ENCODE peak calls at places on chromosomes 11 and 22, in ten cellular contexts. One of them, this sample, is unnamed.

GRCh38 chr11:11567862-11568650 is 53.7 kb downstream of the GALNT18 start:
- DNase-seq in adrenal gland: no peak
- DNase-seq in HCT116: peak; percentile 22
- DNase-seq in epithelial cell of esophagus: peak; percentile 71
- DNase-seq in IMR-90: peak; percentile 30
- DNase-seq in cardiac fibroblast: peak; percentile 4
- DNase-seq in astrocyte of the cerebellum: peak; percentile 19
- DNase-seq in fibroblast of the aortic adventitia: peak; percentile 24
- DNase-seq in CD4-positive, alpha-beta memory T cell: no peak
- DNase-seq in hepatocyte: no peak
- DNase-seq in this sample: peak; percentile 94

GRCh38 chr11:117498791-117499190 is 171.1 kb downstream of the CEP164 start:
- DNase-seq in adrenal gland: no peak
- DNase-seq in HCT116: no peak
- DNase-seq in epithelial cell of esophagus: no peak
- DNase-seq in IMR-90: no peak
- DNase-seq in cardiac fibroblast: no peak
- DNase-seq in astrocyte of the cerebellum: no peak
- DNase-seq in fibroblast of the aortic adventitia: no peak
- DNase-seq in CD4-positive, alpha-beta memory T cell: no peak
- DNase-seq in hepatocyte: no peak
- DNase-seq in this sample: no peak

GRCh38 chr11:6931146-6931713 is 5.0 kb downstream of the ZNF215 start:
- DNase-seq in adrenal gland: no peak
- DNase-seq in HCT116: no peak
- DNase-seq in epithelial cell of esophagus: no peak
- DNase-seq in IMR-90: peak; percentile 2
- DNase-seq in cardiac fibroblast: peak; percentile 67
- DNase-seq in astrocyte of the cerebellum: no peak
- DNase-seq in fibroblast of the aortic adventitia: peak; percentile 36
- DNase-seq in CD4-positive, alpha-beta memory T cell: no peak
- DNase-seq in hepatocyte: no peak
- DNase-seq in this sample: no peak

GRCh38 chr11:95149659-95150294 is 60.1 kb downstream of the ENDOD1 start:
- DNase-seq in adrenal gland: no peak
- DNase-seq in HCT116: peak; percentile 90
- DNase-seq in epithelial cell of esophagus: peak; percentile 32
- DNase-seq in IMR-90: no peak
- DNase-seq in cardiac fibroblast: peak; percentile 73
- DNase-seq in astrocyte of the cerebellum: no peak
- DNase-seq in fibroblast of the aortic adventitia: no peak
- DNase-seq in CD4-positive, alpha-beta memory T cell: no peak
- DNase-seq in hepatocyte: peak; percentile 58
- DNase-seq in this sample: no peak

GRCh38 chr11:119671048-119671447 is 58.0 kb downstream of the NECTIN1 start:
- DNase-seq in adrenal gland: peak; percentile 89
- DNase-seq in HCT116: no peak
- DNase-seq in epithelial cell of esophagus: no peak
- DNase-seq in IMR-90: peak; percentile 88
- DNase-seq in cardiac fibroblast: peak; percentile 94
- DNase-seq in astrocyte of the cerebellum: peak; percentile 72
- DNase-seq in fibroblast of the aortic adventitia: peak; percentile 84
- DNase-seq in CD4-positive, alpha-beta memory T cell: no peak
- DNase-seq in hepatocyte: peak; percentile 69
- DNase-seq in this sample: no peak

GRCh38 chr11:40188848-40189247 is 1270.6 kb downstream of the LRRC4C start:
- DNase-seq in adrenal gland: peak; percentile 60
- DNase-seq in HCT116: no peak
- DNase-seq in epithelial cell of esophagus: peak; percentile 42
- DNase-seq in IMR-90: no peak
- DNase-seq in cardiac fibroblast: no peak
- DNase-seq in astrocyte of the cerebellum: no peak
- DNase-seq in fibroblast of the aortic adventitia: no peak
- DNase-seq in CD4-positive, alpha-beta memory T cell: no peak
- DNase-seq in hepatocyte: peak; percentile 28
- DNase-seq in this sample: no peak

GRCh38 chr22:21104126-21104691 is 58.5 kb downstream of the LRRC74B start:
- DNase-seq in adrenal gland: no peak
- DNase-seq in HCT116: no peak
- DNase-seq in epithelial cell of esophagus: no peak
- DNase-seq in IMR-90: no peak
- DNase-seq in cardiac fibroblast: no peak
- DNase-seq in astrocyte of the cerebellum: no peak
- DNase-seq in fibroblast of the aortic adventitia: no peak
- DNase-seq in CD4-positive, alpha-beta memory T cell: no peak
- DNase-seq in hepatocyte: no peak
- DNase-seq in this sample: no peak

GRCh38 chr22:44210721-44211120 is 30.0 kb downstream of the PARVG start:
- DNase-seq in adrenal gland: no peak
- DNase-seq in HCT116: no peak
- DNase-seq in epithelial cell of esophagus: no peak
- DNase-seq in IMR-90: peak; percentile 54
- DNase-seq in cardiac fibroblast: peak; percentile 80
- DNase-seq in astrocyte of the cerebellum: peak; percentile 58
- DNase-seq in fibroblast of the aortic adventitia: peak; percentile 73
- DNase-seq in CD4-positive, alpha-beta memory T cell: no peak
- DNase-seq in hepatocyte: no peak
- DNase-seq in this sample: no peak

GRCh38 chr22:47781024-47781423 is 1018.6 kb downstream of the TBC1D22A start:
- DNase-seq in adrenal gland: peak; percentile 21
- DNase-seq in HCT116: no peak
- DNase-seq in epithelial cell of esophagus: no peak
- DNase-seq in IMR-90: no peak
- DNase-seq in cardiac fibroblast: no peak
- DNase-seq in astrocyte of the cerebellum: no peak
- DNase-seq in fibroblast of the aortic adventitia: no peak
- DNase-seq in CD4-positive, alpha-beta memory T cell: no peak
- DNase-seq in hepatocyte: no peak
- DNase-seq in this sample: no peak

GRCh38 chr11:125367710-125368109 is 128.4 kb downstream of the FEZ1 start:
- DNase-seq in adrenal gland: no peak
- DNase-seq in HCT116: no peak
- DNase-seq in epithelial cell of esophagus: no peak
- DNase-seq in IMR-90: no peak
- DNase-seq in cardiac fibroblast: no peak
- DNase-seq in astrocyte of the cerebellum: no peak
- DNase-seq in fibroblast of the aortic adventitia: no peak
- DNase-seq in CD4-positive, alpha-beta memory T cell: no peak
- DNase-seq in hepatocyte: no peak
- DNase-seq in this sample: no peak

GRCh38 chr11:64267207-64267945 is 16.0 kb downstream of the PLCB3 start:
- DNase-seq in adrenal gland: no peak
- DNase-seq in HCT116: no peak
- DNase-seq in epithelial cell of esophagus: no peak
- DNase-seq in IMR-90: no peak
- DNase-seq in cardiac fibroblast: peak; percentile 58
- DNase-seq in astrocyte of the cerebellum: no peak
- DNase-seq in fibroblast of the aortic adventitia: peak; percentile 39
- DNase-seq in CD4-positive, alpha-beta memory T cell: no peak
- DNase-seq in hepatocyte: no peak
- DNase-seq in this sample: no peak

GRCh38 chr11:103676413-103676812 is 360.0 kb upstream of the DDI1 start:
- DNase-seq in adrenal gland: no peak
- DNase-seq in HCT116: no peak
- DNase-seq in epithelial cell of esophagus: no peak
- DNase-seq in IMR-90: no peak
- DNase-seq in cardiac fibroblast: peak; percentile 16
- DNase-seq in astrocyte of the cerebellum: no peak
- DNase-seq in fibroblast of the aortic adventitia: no peak
- DNase-seq in CD4-positive, alpha-beta memory T cell: no peak
- DNase-seq in hepatocyte: no peak
- DNase-seq in this sample: no peak

GRCh38 chr11:73481626-73482025 is 105.4 kb downstream of the RELT start:
- DNase-seq in adrenal gland: no peak
- DNase-seq in HCT116: no peak
- DNase-seq in epithelial cell of esophagus: no peak
- DNase-seq in IMR-90: no peak
- DNase-seq in cardiac fibroblast: no peak
- DNase-seq in astrocyte of the cerebellum: no peak
- DNase-seq in fibroblast of the aortic adventitia: no peak
- DNase-seq in CD4-positive, alpha-beta memory T cell: no peak
- DNase-seq in hepatocyte: no peak
- DNase-seq in this sample: no peak

GRCh38 chr11:528166-528814 is 7.1 kb downstream of the HRAS start:
- DNase-seq in adrenal gland: no peak
- DNase-seq in HCT116: no peak
- DNase-seq in epithelial cell of esophagus: no peak
- DNase-seq in IMR-90: no peak
- DNase-seq in cardiac fibroblast: no peak
- DNase-seq in astrocyte of the cerebellum: no peak
- DNase-seq in fibroblast of the aortic adventitia: no peak
- DNase-seq in CD4-positive, alpha-beta memory T cell: no peak
- DNase-seq in hepatocyte: peak; percentile 3
- DNase-seq in this sample: no peak
- H3K4me3 ChIP-seq in adrenal gland: no peak overlapping the region
- H3K4me3 ChIP-seq in HCT116: no peak overlapping the region
- H3K4me3 ChIP-seq in epithelial cell of esophagus: no peak overlapping the region
- H3K4me3 ChIP-seq in IMR-90: no peak overlapping the region
- H3K4me3 ChIP-seq in cardiac fibroblast: no peak overlapping the region
- H3K4me3 ChIP-seq in astrocyte of the cerebellum: no peak overlapping the region
- H3K4me3 ChIP-seq in fibroblast of the aortic adventitia: no peak overlapping the region
- H3K4me3 ChIP-seq in CD4-positive, alpha-beta memory T cell: no peak overlapping the region
- H3K4me3 ChIP-seq in hepatocyte: no peak overlapping the region
- H3K4me3 ChIP-seq in this sample: no peak overlapping the region

GRCh38 chr11:68026391-68027105 is 3.9 kb upstream of the NDUFS8 start:
- DNase-seq in adrenal gland: no peak
- DNase-seq in HCT116: no peak
- DNase-seq in epithelial cell of esophagus: no peak
- DNase-seq in IMR-90: no peak
- DNase-seq in cardiac fibroblast: no peak
- DNase-seq in astrocyte of the cerebellum: no peak
- DNase-seq in fibroblast of the aortic adventitia: no peak
- DNase-seq in CD4-positive, alpha-beta memory T cell: no peak
- DNase-seq in hepatocyte: no peak
- DNase-seq in this sample: no peak

GRCh38 chr11:68030318-68031135 is at the start of gene NDUFS8:
- DNase-seq in adrenal gland: peak; percentile 99
- DNase-seq in HCT116: peak; percentile 99
- DNase-seq in epithelial cell of esophagus: peak; percentile 99
- DNase-seq in IMR-90: peak; percentile 99
- DNase-seq in cardiac fibroblast: peak; percentile 99
- DNase-seq in astrocyte of the cerebellum: peak; percentile 98
- DNase-seq in fibroblast of the aortic adventitia: peak; percentile 99
- DNase-seq in CD4-positive, alpha-beta memory T cell: peak; percentile 97
- DNase-seq in hepatocyte: peak; percentile 98
- DNase-seq in this sample: peak; percentile 99

GRCh38 chr11:68025047-68025446 is 5.4 kb upstream of the NDUFS8 start:
- DNase-seq in adrenal gland: no peak
- DNase-seq in HCT116: no peak
- DNase-seq in epithelial cell of esophagus: no peak
- DNase-seq in IMR-90: no peak
- DNase-seq in cardiac fibroblast: no peak
- DNase-seq in astrocyte of the cerebellum: no peak
- DNase-seq in fibroblast of the aortic adventitia: no peak
- DNase-seq in CD4-positive, alpha-beta memory T cell: no peak
- DNase-seq in hepatocyte: no peak
- DNase-seq in this sample: peak; percentile 60

GRCh38 chr11:68028802-68029475 is 1.5 kb upstream of the NDUFS8 start:
- DNase-seq in adrenal gland: no peak
- DNase-seq in HCT116: no peak
- DNase-seq in epithelial cell of esophagus: peak; percentile 73
- DNase-seq in IMR-90: peak; percentile 65
- DNase-seq in cardiac fibroblast: peak; percentile 40
- DNase-seq in astrocyte of the cerebellum: no peak
- DNase-seq in fibroblast of the aortic adventitia: no peak
- DNase-seq in CD4-positive, alpha-beta memory T cell: no peak
- DNase-seq in hepatocyte: no peak
- DNase-seq in this sample: no peak

GRCh38 chr11:68027667-68028066 is 2.8 kb upstream of the NDUFS8 start:
- DNase-seq in adrenal gland: no peak
- DNase-seq in HCT116: no peak
- DNase-seq in epithelial cell of esophagus: no peak
- DNase-seq in IMR-90: no peak
- DNase-seq in cardiac fibroblast: no peak
- DNase-seq in astrocyte of the cerebellum: no peak
- DNase-seq in fibroblast of the aortic adventitia: no peak
- DNase-seq in CD4-positive, alpha-beta memory T cell: no peak
- DNase-seq in hepatocyte: no peak
- DNase-seq in this sample: no peak
- H3K4me3 ChIP-seq in adrenal gland: no peak overlapping the region
- H3K4me3 ChIP-seq in HCT116: no peak overlapping the region
- H3K4me3 ChIP-seq in epithelial cell of esophagus: no peak overlapping the region
- H3K4me3 ChIP-seq in IMR-90: no peak overlapping the region
- H3K4me3 ChIP-seq in cardiac fibroblast: no peak overlapping the region
- H3K4me3 ChIP-seq in astrocyte of the cerebellum: no peak overlapping the region
- H3K4me3 ChIP-seq in fibroblast of the aortic adventitia: no peak overlapping the region
- H3K4me3 ChIP-seq in CD4-positive, alpha-beta memory T cell: no peak overlapping the region
- H3K4me3 ChIP-seq in hepatocyte: no peak overlapping the region
- H3K4me3 ChIP-seq in this sample: no peak overlapping the region

GRCh38 chr11:78350101-78350645 is 67.4 kb downstream of the GAB2 start:
- DNase-seq in adrenal gland: no peak
- DNase-seq in HCT116: no peak
- DNase-seq in epithelial cell of esophagus: no peak
- DNase-seq in IMR-90: peak; percentile 55
- DNase-seq in cardiac fibroblast: peak; percentile 76
- DNase-seq in astrocyte of the cerebellum: no peak
- DNase-seq in fibroblast of the aortic adventitia: peak; percentile 77
- DNase-seq in CD4-positive, alpha-beta memory T cell: no peak
- DNase-seq in hepatocyte: peak; percentile 22
- DNase-seq in this sample: no peak
- H3K4me3 ChIP-seq in adrenal gland: no peak overlapping the region
- H3K4me3 ChIP-seq in HCT116: no peak overlapping the region
- H3K4me3 ChIP-seq in epithelial cell of esophagus: no peak overlapping the region
- H3K4me3 ChIP-seq in IMR-90: peak overlapping the region; percentile 25
- H3K4me3 ChIP-seq in cardiac fibroblast: peak overlapping the region; percentile 8
- H3K4me3 ChIP-seq in astrocyte of the cerebellum: no peak overlapping the region
- H3K4me3 ChIP-seq in fibroblast of the aortic adventitia: peak overlapping the region; percentile 27
- H3K4me3 ChIP-seq in CD4-positive, alpha-beta memory T cell: no peak overlapping the region
- H3K4me3 ChIP-seq in hepatocyte: no peak overlapping the region
- H3K4me3 ChIP-seq in this sample: no peak overlapping the region

DNA sequence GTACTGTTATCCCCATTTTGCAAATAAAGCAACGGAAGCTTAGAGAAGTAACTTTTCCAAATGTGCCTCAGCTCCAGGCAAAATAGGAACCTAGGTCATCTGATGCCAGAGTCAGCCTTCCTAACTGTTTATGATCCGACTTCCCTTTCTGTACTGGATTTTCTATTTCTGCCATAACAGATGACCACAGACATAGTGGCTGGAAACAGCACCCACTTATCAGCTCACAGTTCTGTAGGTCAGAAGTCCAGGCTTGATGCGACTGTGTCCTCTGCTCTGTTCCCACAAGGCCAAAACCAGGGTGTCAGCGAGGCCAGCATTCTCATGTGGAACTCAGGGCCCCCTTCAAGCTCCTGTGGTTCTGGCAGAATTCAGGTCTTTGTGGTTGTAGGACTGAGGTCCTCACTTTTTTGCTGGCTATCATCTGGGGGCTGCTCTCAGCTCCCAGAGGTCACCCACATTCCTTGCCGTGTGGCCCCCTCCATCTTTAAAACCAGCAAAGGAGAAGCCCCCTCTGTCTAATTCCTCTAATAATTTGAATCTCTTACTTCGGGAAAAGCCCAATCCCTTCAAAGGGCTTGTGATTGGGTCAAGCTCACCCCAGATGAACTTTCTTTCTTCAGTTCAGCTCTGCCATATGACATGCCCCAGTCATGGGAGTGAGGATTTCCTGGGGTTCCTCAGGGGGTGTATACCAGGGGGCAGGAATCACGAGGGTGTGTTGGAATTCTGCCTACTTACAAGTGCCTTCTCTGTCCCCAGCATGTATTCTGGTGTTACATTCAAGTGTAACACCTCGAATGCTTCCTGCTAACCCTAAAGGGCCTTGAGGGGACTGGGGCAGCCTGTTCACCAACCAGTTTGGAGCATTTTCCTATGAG is 15.3 kb downstream of the KCNJ5 start:
- DNase-seq in adrenal gland: no peak
- DNase-seq in HCT116: no peak
- DNase-seq in epithelial cell of esophagus: no peak
- DNase-seq in IMR-90: no peak
- DNase-seq in cardiac fibroblast: no peak
- DNase-seq in astrocyte of the cerebellum: no peak
- DNase-seq in fibroblast of the aortic adventitia: no peak
- DNase-seq in CD4-positive, alpha-beta memory T cell: no peak
- DNase-seq in hepatocyte: no peak
- DNase-seq in this sample: no peak
- H3K4me3 ChIP-seq in adrenal gland: no peak overlapping the region
- H3K4me3 ChIP-seq in HCT116: peak overlapping the region; percentile 58
- H3K4me3 ChIP-seq in epithelial cell of esophagus: peak overlapping the region; percentile 47
- H3K4me3 ChIP-seq in IMR-90: no peak overlapping the region
- H3K4me3 ChIP-seq in cardiac fibroblast: no peak overlapping the region
- H3K4me3 ChIP-seq in astrocyte of the cerebellum: no peak overlapping the region
- H3K4me3 ChIP-seq in fibroblast of the aortic adventitia: no peak overlapping the region
- H3K4me3 ChIP-seq in CD4-positive, alpha-beta memory T cell: peak overlapping the region; percentile 10
- H3K4me3 ChIP-seq in hepatocyte: no peak overlapping the region
- H3K4me3 ChIP-seq in this sample: peak overlapping the region; percentile 65

This sample was measured in Jurkat, Clone E6-1.